ENCODE peak calls at places on chromosome 13, in four cellular contexts. R is astrocyte, V is trophoblast cell, O is mesenchymal stem cell. B is an unnamed sample.
A peak's percentile ranks its signal among the peaks of the same experiment; 100 is the strongest.

GRCh38 chr13:102172406-102172805 is 229.4 kb downstream of the FGF14 start:
- DNase-seq in V (no peak), O (no peak), R (no peak), B (no peak)

GRCh38 chr13:106234656-106235055 is 300.8 kb downstream of the EFNB2 start:
- DNase-seq in V (no peak), O (no peak), R (no peak), B (no peak)

GRCh38 chr13:110214637-110215036 is 92.3 kb downstream of the COL4A1 start:
- DNase-seq in V (no peak), O (peak; percentile 86), R (no peak), B (peak; percentile 32)

GRCh38 chr13:111156421-111156820 is 41.3 kb downstream of the ARHGEF7 start:
- DNase-seq in V (peak; percentile 51), O (no peak), R (no peak), B (no peak)

GRCh38 chr13:49584771-49585182 is 581 bp downstream of the RCBTB1 start:
- DNase-seq in V (no peak), O (peak; percentile 31), R (no peak), B (peak; percentile 12)

GRCh38 chr13:93996471-93996870 is 483.0 kb downstream of the DCT start:
- DNase-seq in V (no peak), R (no peak), O (no peak), B (no peak)

GRCh38 chr13:32783067-32783466 is 196.8 kb downstream of the PDS5B start:
- DNase-seq in O (peak; percentile 24), R (peak; percentile 71), V (no peak), B (no peak)

GRCh38 chr13:104586010-104586746 is 1520.0 kb upstream of the SLC10A2 start:
- DNase-seq in R (peak; percentile 83), V (peak; percentile 53), O (peak; percentile 56), B (peak; percentile 24)

GRCh38 chr13:47337781-47338507 is 441.1 kb upstream of the HTR2A start:
- DNase-seq in V (no peak), R (peak; percentile 92), O (peak; percentile 80), B (peak; percentile 21)

GRCh38 chr13:114313061-114313860 is 1.0 kb upstream of the CHAMP1 start:
- DNase-seq in O (peak; percentile 9), V (no peak), R (no peak), B (no peak)

GRCh38 chr13:95898256-95898655 is 154.9 kb downstream of the UGGT2 start:
- DNase-seq in V (no peak), O (no peak), R (peak; percentile 14), B (no peak)

GRCh38 chr13:37769078-37769477 is 100.5 kb downstream of the TRPC4 start:
- DNase-seq in O (no peak), R (no peak), V (no peak), B (peak; percentile 19)

GRCh38 chr13:39023761-39024160 is 14.1 kb downstream of the PROSER1 start:
- DNase-seq in V (peak; percentile 93), R (no peak), O (peak; percentile 84), B (peak; percentile 55)

GRCh38 chr13:111281751-111282311 is 38.6 kb upstream of the TEX29 start:
- DNase-seq in R (peak; percentile 79), O (peak; percentile 28), V (no peak), B (no peak)

GRCh38 chr13:106917024-106917491 is 349.1 kb upstream of the ARGLU1 start:
- DNase-seq in V (no peak), R (no peak), O (no peak), B (no peak)

GRCh38 chr13:57030671-57031070 is 110.0 kb upstream of the PRR20A start:
- DNase-seq in R (no peak), O (no peak), V (no peak), B (no peak)

GRCh38 chr13:94305934-94306333 is 173.5 kb downstream of the DCT start:
- DNase-seq in V (no peak), R (no peak), O (peak; percentile 30), B (no peak)

GRCh38 chr13:59747529-59747928 is 416.2 kb downstream of the DIAPH3 start:
- DNase-seq in O (no peak), R (no peak), V (no peak), B (no peak)

GRCh38 chr13:90454002-90454636 is 893.4 kb upstream of the MIR17HG start:
- DNase-seq in O (no peak), V (no peak), R (no peak), B (no peak)

GRCh38 chr13:99313473-99313872 is 6.3 kb upstream of the GPR183 start:
- DNase-seq in R (no peak), O (no peak), V (no peak), B (no peak)

GRCh38 chr13:99894835-99895427 is 76.6 kb downstream of the ZIC5 start:
- DNase-seq in O (peak; percentile 11), V (no peak), R (no peak), B (no peak)

GRCh38 chr13:19117913-19118739 is 63.5 kb downstream of the TUBA3C start:
- DNase-seq in O (no peak), V (no peak), R (no peak), B (no peak)

GRCh38 chr13:90415902-90416301 is 931.6 kb upstream of the MIR17HG start:
- DNase-seq in V (no peak), O (peak; percentile 21), R (peak; percentile 8), B (no peak)

GRCh38 chr13:106385669-106386068 is 149.8 kb downstream of the EFNB2 start:
- DNase-seq in R (no peak), V (no peak), O (no peak), B (no peak)

GRCh38 chr13:26047040-26047439 is 4.8 kb downstream of the SHISA2 start:
- DNase-seq in O (no peak), R (no peak), V (no peak), B (no peak)

GRCh38 chr13:100789025-100789424 is 114.4 kb upstream of the TMTC4 start:
- DNase-seq in O (no peak), R (no peak), V (no peak), B (no peak)

GRCh38 chr13:48125794-48126228 is 30.9 kb upstream of the MED4 start:
- DNase-seq in O (peak; percentile 59), R (peak; percentile 58), V (no peak), B (peak; percentile 39)

GRCh38 chr13:19663416-19663979 is 30.0 kb downstream of the MPHOSPH8 start:
- DNase-seq in V (peak; percentile 86), R (no peak), O (no peak), B (no peak)

GRCh38 chr13:66933994-66934393 is 296.1 kb downstream of the PCDH9 start:
- DNase-seq in R (peak; percentile 93), V (no peak), O (peak; percentile 38), B (no peak)

GRCh38 chr13:99380921-99381645 is 73.9 kb upstream of the GPR183 start:
- DNase-seq in R (no peak), O (no peak), V (no peak), B (no peak)

GRCh38 chr13:106088094-106088493 is 447.4 kb downstream of the EFNB2 start:
- DNase-seq in O (no peak), V (no peak), R (peak; percentile 83), B (no peak)

GRCh38 chr13:106372199-106373160 is 163.0 kb downstream of the EFNB2 start:
- DNase-seq in R (peak; percentile 86), O (peak; percentile 57), V (no peak), B (no peak)

GRCh38 chr13:40206241-40207109 is 460.0 kb downstream of the FOXO1 start:
- DNase-seq in O (no peak), V (no peak), R (peak; percentile 80), B (no peak)

GRCh38 chr13:25796474-25796873 is 255.3 kb downstream of the SHISA2 start:
- DNase-seq in R (peak; percentile 32), O (no peak), V (peak; percentile 69), B (no peak)

GRCh38 chr13:69199664-69200063 is 908.0 kb upstream of the ATXN8OS start:
- DNase-seq in O (no peak), R (no peak), V (no peak), B (no peak)

GRCh38 chr13:76980075-76980718 is 11.7 kb upstream of the CLN5 start:
- DNase-seq in O (peak; percentile 55), V (peak; percentile 66), R (peak; percentile 11), B (peak; percentile 85)

GRCh38 chr13:48902421-48902820 is 73.3 kb upstream of the FNDC3A start:
- DNase-seq in O (peak; percentile 12), R (no peak), V (peak; percentile 82), B (peak; percentile 27)

DNA sequence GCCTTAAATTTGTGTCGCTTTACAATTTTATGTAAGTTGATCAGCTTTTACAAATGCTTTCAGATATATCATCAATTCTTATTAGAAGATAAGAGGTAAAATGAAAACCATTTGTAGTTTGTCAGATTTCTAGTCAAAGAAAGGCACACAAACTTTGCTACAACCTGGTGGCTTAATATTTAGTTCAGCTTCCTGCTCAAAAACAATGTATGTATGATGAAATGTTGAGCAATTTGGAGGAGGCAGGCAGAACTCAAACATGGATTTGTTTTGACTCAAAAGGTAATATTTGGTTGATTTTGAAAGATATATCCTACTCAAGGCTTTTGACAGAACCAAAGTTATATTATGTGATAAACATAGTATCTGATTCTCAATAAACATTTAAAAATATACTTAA is 24.2 kb downstream of the NEK5 start:
- DNase-seq in R (no peak), O (no peak), V (no peak), B (no peak)
- H2AFZ ChIP-seq in R (no peak overlapping the region), O (no peak overlapping the region), V (no peak overlapping the region), B (peak overlapping the region; percentile 29)

GRCh38 chr13:44884076-44884729 is 105.1 kb downstream of the NUFIP1 start:
- DNase-seq in V (no peak), O (peak; percentile 90), R (peak; percentile 71), B (no peak)
- H3K4me2 ChIP-seq in V (no peak overlapping the region), O (no peak overlapping the region), R (peak overlapping the region; percentile 36), B (no peak overlapping the region)

DNA sequence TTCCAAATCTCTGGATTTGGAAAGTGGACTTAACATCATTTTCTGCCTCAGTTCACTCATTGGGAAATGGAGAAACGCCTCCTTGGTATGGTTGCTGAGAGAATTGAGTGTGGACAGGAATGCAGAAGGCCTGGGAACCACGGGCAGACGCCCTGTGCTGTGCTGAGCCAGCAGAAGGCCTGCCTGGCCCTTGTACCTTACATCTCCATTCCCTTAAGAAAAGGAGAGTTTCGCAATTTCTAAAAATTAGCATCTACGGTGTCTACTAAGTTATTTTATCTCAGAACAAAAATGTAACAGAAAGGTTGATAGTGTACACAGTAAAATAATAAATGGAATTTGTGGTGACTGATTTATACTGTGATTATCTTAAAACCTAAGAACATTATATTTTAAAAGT is 78.7 kb downstream of the IPO5 start:
- DNase-seq in R (no peak), O (no peak), V (no peak), B (no peak)
- H2AFZ ChIP-seq in R (no peak overlapping the region), O (no peak overlapping the region), V (no peak overlapping the region), B (no peak overlapping the region)

DNA sequence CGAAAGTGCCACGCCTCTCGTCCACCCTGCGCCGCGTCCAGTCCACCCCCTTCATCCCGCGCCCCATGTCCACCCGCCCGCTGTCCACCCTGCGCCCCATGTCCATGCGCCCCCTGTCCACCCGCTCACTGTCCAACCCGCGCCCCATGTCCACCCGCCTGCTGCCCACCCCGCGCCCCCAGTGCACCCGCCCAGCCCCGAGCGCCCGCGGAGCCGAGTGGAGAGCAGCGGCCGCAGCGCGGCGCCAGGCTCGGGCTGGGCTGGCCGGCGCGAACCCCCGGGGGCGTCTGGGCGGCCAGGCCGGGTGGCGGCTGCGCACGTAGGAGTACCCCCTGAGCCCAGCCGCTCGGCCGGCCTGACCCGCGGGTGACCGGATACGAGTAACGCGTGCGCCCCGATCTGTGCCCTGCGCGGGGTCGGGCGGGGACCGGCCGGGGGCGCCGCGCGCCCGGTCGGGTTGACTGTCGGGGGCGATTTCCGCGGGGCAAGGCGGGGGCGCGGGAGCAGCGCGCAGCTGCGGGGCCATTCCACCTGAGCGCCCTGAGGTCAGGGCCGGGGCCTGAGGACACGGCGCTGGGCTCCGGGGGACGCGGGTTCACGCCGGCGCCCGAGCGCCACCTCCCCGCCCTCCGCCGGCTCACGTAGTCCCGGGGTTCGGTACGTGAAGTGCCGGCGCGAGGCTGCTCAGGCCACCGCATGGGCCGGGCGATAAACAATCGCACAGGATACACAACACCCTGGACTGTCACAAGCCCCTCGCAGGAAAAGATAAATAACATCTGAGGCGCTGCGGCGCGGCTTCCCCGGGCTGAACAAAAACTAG is 37.5 kb upstream of the FLT1 start:
- DNase-seq in R (no peak), V (no peak), O (peak; percentile 30), B (peak; percentile 35)
- H3K4me2 ChIP-seq in R (peak overlapping the region; percentile 99), V (peak overlapping the region; percentile 60), O (peak overlapping the region; percentile 93), B (peak overlapping the region; percentile 85)

B was measured in hepatocyte.